ENCODE peak calls at places on chromosome 11, in nine cellular contexts. P is dermis blood vessel endothelial cell; G is kidney; S is osteocyte; N is thoracic aorta; W is activated T-cell treated with anti-CD3 and anti-CD28 coated beads, Interleukin-2, amount 50 U/mL, for 48 hours; B is left ventricle myocardium superior; T is AG08395; J is MM.1S. X is an unnamed sample.

GRCh38 chr11:69107413-69107812 is 48.3 kb upstream of the SMIM38 start:
- DNase-seq in P (no peak), G (no peak), S (no peak), N (no peak), W (no peak), B (no peak), T (no peak), J (no peak), X (no peak)

GRCh38 chr11:134282121-134283045 is 6.2 kb downstream of the GLB1L3 start:
- DNase-seq in P (no peak), G (no peak), S (no peak), N (no peak), W (no peak), B (peak; percentile 62), T (no peak), J (no peak), X (no peak)

GRCh38 chr11:65786008-65786785 is 666 bp upstream of the OVOL1 start:
- DNase-seq in P (no peak), G (peak; percentile 81), S (no peak), N (no peak), W (peak; percentile 43), B (no peak), T (no peak), J (no peak), X (no peak)

GRCh38 chr11:61115498-61116224 is 13.4 kb downstream of the CD5 start:
- DNase-seq in P (no peak), G (no peak), S (no peak), N (no peak), W (no peak), B (no peak), T (no peak), J (no peak), X (no peak)

GRCh38 chr11:79864882-79865281 is 424.1 kb upstream of the TENM4 start:
- DNase-seq in P (no peak), G (no peak), S (no peak), N (no peak), W (no peak), B (no peak), T (no peak), J (no peak), X (no peak)

GRCh38 chr11:74726547-74727182 is 4.6 kb downstream of the CHRDL2 start:
- DNase-seq in P (peak; percentile 81), G (peak; percentile 88), S (no peak), N (no peak), W (peak; percentile 75), B (peak; percentile 82), T (peak; percentile 89), J (peak; percentile 74), X (peak; percentile 25)

GRCh38 chr11:65851083-65851579 is 6.8 kb downstream of the CFL1 start:
- DNase-seq in P (peak; percentile 45), G (no peak), S (no peak), N (no peak), W (peak; percentile 59), B (no peak), T (no peak), J (no peak), X (no peak)

GRCh38 chr11:134999490-135000066 is 587.5 kb upstream of the B3GAT1 start:
- DNase-seq in P (no peak), G (no peak), S (no peak), N (no peak), W (no peak), B (no peak), T (no peak), J (no peak), X (no peak)

GRCh38 chr11:19642185-19642591 is 70.4 kb upstream of the NAV2 start:
- DNase-seq in P (no peak), G (no peak), S (no peak), N (no peak), W (no peak), B (no peak), T (peak; percentile 66), J (no peak), X (no peak)

GRCh38 chr11:60100511-60100910 is 12.0 kb downstream of the MS4A2 start:
- DNase-seq in P (peak; percentile 25), G (no peak), S (no peak), N (no peak), W (no peak), B (no peak), T (no peak), J (no peak), X (no peak)

GRCh38 chr11:92122561-92122960 is 102.1 kb upstream of the FAT3 start:
- DNase-seq in P (no peak), G (no peak), S (no peak), N (no peak), W (no peak), B (no peak), T (no peak), J (no peak), X (no peak)

GRCh38 chr11:9210922-9211320 is 54.2 kb downstream of the DENND5A start:
- DNase-seq in P (no peak), G (no peak), S (no peak), N (no peak), W (no peak), B (no peak), T (peak; percentile 8), J (peak; percentile 26), X (no peak)

GRCh38 chr11:69471329-69472052 is 10.0 kb upstream of the LINC01488 start:
- DNase-seq in P (peak; percentile 89), G (peak; percentile 50), S (no peak), N (no peak), W (no peak), B (peak; percentile 11), T (peak; percentile 25), J (no peak), X (no peak)